ENCODE peak calls at places on chromosome 21, in ten cellular contexts. I is IMR-90, Y is fibroblast of lung, A is HepG2, W is K562, U is hepatocyte, S is OCI-LY7, G is GM23248, P is neural progenitor cell, Q is GM23338. H is an unnamed sample. For H4K20me1, the result is how much of the 10 kb centered on the place peaks cover.

GRCh38 chr21:41965447-41966340 is 11.9 kb upstream of the C2CD2 start:
- DNase-seq in I (no peak), Y (no peak), A (no peak), W (no peak), U (no peak), S (no peak), G (no peak), P (no peak), Q (no peak), H (no peak)

GRCh38 chr21:42003051-42003461 is 7.1 kb downstream of the ZBTB21 start:
- DNase-seq in I (peak), Y (no peak), A (no peak), W (no peak), U (no peak), S (no peak), G (peak), P (no peak), Q (no peak), H (no peak)

GRCh38 chr21:19683492-19683891 is 1279.9 kb upstream of the TMPRSS15 start:
- DNase-seq in I (no peak), Y (no peak), A (no peak), W (no peak), U (no peak), S (no peak), G (no peak), P (no peak), Q (no peak), H (no peak)

GRCh38 chr21:41877901-41878830 is 978 bp downstream of the PRDM15 start:
- DNase-seq in I (peak), Y (peak), A (no peak), W (peak), U (peak), S (peak), G (peak), P (no peak), Q (peak), H (peak)

GRCh38 chr21:28337319-28337718 is 655.4 kb downstream of the LTN1 start:
- DNase-seq in I (peak), Y (peak), A (peak), W (no peak), U (peak), S (peak), G (peak), P (peak), Q (peak), H (peak)

GRCh38 chr21:41631564-41632461 is 123.9 kb upstream of the TMPRSS2 start:
- DNase-seq in I (no peak), Y (peak), A (no peak), W (no peak), U (peak), S (no peak), G (peak), P (no peak), Q (no peak), H (no peak)

GRCh38 chr21:21046063-21046462 is 47.9 kb downstream of the NCAM2 start:
- DNase-seq in I (no peak), Y (no peak), A (no peak), W (no peak), U (no peak), S (no peak), G (no peak), P (no peak), Q (peak), H (no peak)

GRCh38 chr21:35427320-35428040 is 378.4 kb upstream of the RUNX1 start:
- DNase-seq in I (no peak), Y (no peak), A (no peak), W (no peak), U (no peak), S (no peak), G (peak), P (no peak), Q (no peak), H (no peak)

GRCh38 chr21:42341776-42342542 is 8.8 kb downstream of the TFF2 start:
- DNase-seq in I (no peak), Y (no peak), A (no peak), W (no peak), U (no peak), S (no peak), G (no peak), P (no peak), Q (no peak), H (no peak)

GRCh38 chr21:46556802-46557201 is 48.1 kb downstream of the S100B start:
- DNase-seq in I (no peak), Y (no peak), A (no peak), W (no peak), U (no peak), S (no peak), G (no peak), P (no peak), Q (no peak), H (no peak)

GRCh38 chr21:21102874-21103273 is 104.7 kb downstream of the NCAM2 start:
- DNase-seq in I (no peak), Y (no peak), A (no peak), W (no peak), U (no peak), S (no peak), G (no peak), P (no peak), Q (no peak), H (no peak)

GRCh38 chr21:31781737-31782136 is 49.8 kb upstream of the SCAF4 start:
- DNase-seq in I (peak), Y (peak), A (no peak), W (no peak), U (peak), S (no peak), G (peak), P (no peak), Q (no peak), H (no peak)

GRCh38 chr21:42300045-42300583 is 15.1 kb downstream of the TFF3 start:
- DNase-seq in I (no peak), Y (no peak), A (no peak), W (no peak), U (no peak), S (no peak), G (no peak), P (no peak), Q (no peak), H (no peak)

GRCh38 chr21:42193721-42194120 is 25.2 kb upstream of the ABCG1 start:
- DNase-seq in I (no peak), Y (no peak), A (no peak), W (no peak), U (no peak), S (no peak), G (no peak), P (no peak), Q (no peak), H (no peak)

GRCh38 chr21:32929633-32930038 is 96.1 kb upstream of the OLIG2 start:
- DNase-seq in I (no peak), Y (no peak), A (no peak), W (no peak), U (no peak), S (no peak), G (no peak), P (no peak), Q (no peak), H (no peak)

GRCh38 chr21:40886931-40887330 is 40.0 kb upstream of the DSCAM start:
- DNase-seq in I (no peak), Y (no peak), A (no peak), W (no peak), U (no peak), S (no peak), G (no peak), P (no peak), Q (no peak), H (no peak)

GRCh38 chr21:42239973-42240372 is 21.0 kb downstream of the ABCG1 start:
- DNase-seq in I (no peak), Y (no peak), A (no peak), W (no peak), U (no peak), S (peak), G (no peak), P (no peak), Q (no peak), H (no peak)

GRCh38 chr21:32240708-32241433 is 38.0 kb downstream of the MIS18A start:
- DNase-seq in I (peak), Y (peak), A (no peak), W (no peak), U (no peak), S (no peak), G (no peak), P (no peak), Q (no peak), H (no peak)

GRCh38 chr21:18801468-18801867 is 397.9 kb upstream of the TMPRSS15 start:
- DNase-seq in I (no peak), Y (no peak), A (no peak), W (no peak), U (peak), S (no peak), G (no peak), P (no peak), Q (peak), H (peak)

GRCh38 chr21:30446969-30447368 is 6.9 kb downstream of the KRTAP15-1 start:
- DNase-seq in I (no peak), Y (no peak), A (no peak), W (no peak), U (no peak), S (no peak), G (no peak), P (no peak), Q (no peak), H (no peak)

GRCh38 chr21:46390603-46391545 is 66.9 kb downstream of the PCNT start:
- DNase-seq in I (no peak), Y (no peak), A (no peak), W (no peak), U (no peak), S (no peak), G (no peak), P (no peak), Q (no peak), H (no peak)

GRCh38 chr21:29091032-29091431 is 17.6 kb upstream of the CCT8 start:
- DNase-seq in I (peak), Y (peak), A (no peak), W (no peak), U (no peak), S (no peak), G (peak), P (no peak), Q (no peak), H (no peak)

GRCh38 chr21:32597205-32597604 is 11.9 kb upstream of the TCP10L start:
- DNase-seq in I (peak), Y (peak), A (peak), W (no peak), U (no peak), S (no peak), G (peak), P (no peak), Q (no peak), H (no peak)

GRCh38 chr21:16588433-16588860 is 858.7 kb downstream of the USP25 start:
- DNase-seq in I (peak), Y (peak), A (no peak), W (no peak), U (peak), S (no peak), G (peak), P (peak), Q (peak), H (peak)

GRCh38 chr21:25589905-25590304 is 17.4 kb downstream of the MRPL39 start:
- DNase-seq in I (no peak), Y (no peak), A (no peak), W (no peak), U (no peak), S (no peak), G (no peak), P (no peak), Q (no peak), H (no peak)

GRCh38 chr21:25735221-25735894 is 586 bp downstream of the GABPA start:
- DNase-seq in I (peak), Y (peak), A (peak), W (peak), U (peak), S (peak), G (peak), P (peak), Q (peak), H (peak)

GRCh38 chr21:14457762-14458161 is 74.8 kb upstream of the HSPA13 start:
- DNase-seq in I (no peak), Y (no peak), A (no peak), W (no peak), U (no peak), S (no peak), G (no peak), P (no peak), Q (no peak), H (no peak)

GRCh38 chr21:42154237-42155044 is 64.5 kb upstream of the ABCG1 start:
- DNase-seq in I (no peak), Y (no peak), A (no peak), W (no peak), U (no peak), S (no peak), G (no peak), P (no peak), Q (no peak), H (no peak)

GRCh38 chr21:46551636-46552241 is 53.1 kb downstream of the S100B start:
- DNase-seq in I (no peak), Y (no peak), A (no peak), W (no peak), U (no peak), S (peak), G (no peak), P (no peak), Q (peak), H (no peak)

GRCh38 chr21:15947707-15948106 is 217.9 kb downstream of the USP25 start:
- DNase-seq in I (no peak), Y (no peak), A (no peak), W (no peak), U (no peak), S (no peak), G (no peak), P (no peak), Q (no peak), H (no peak)

GRCh38 chr21:42463861-42464515 is 32.0 kb downstream of the RSPH1 start:
- DNase-seq in I (peak), Y (peak), A (peak), W (no peak), U (no peak), S (peak), G (peak), P (no peak), Q (peak), H (no peak)

GRCh38 chr21:35226302-35226701 is 177.2 kb upstream of the RUNX1 start:
- DNase-seq in I (peak), Y (peak), A (peak), W (no peak), U (no peak), S (no peak), G (peak), P (peak), Q (no peak), H (no peak)

GRCh38 chr21:19607983-19608668 is 1204.5 kb upstream of the TMPRSS15 start:
- DNase-seq in I (no peak), Y (no peak), A (no peak), W (no peak), U (peak), S (no peak), G (no peak), P (peak), Q (peak), H (no peak)

GRCh38 chr21:32921632-32922230 is 104.0 kb upstream of the OLIG2 start:
- DNase-seq in I (peak), Y (peak), A (no peak), W (peak), U (no peak), S (peak), G (peak), P (peak), Q (peak), H (no peak)

GRCh38 chr21:24045775-24046215 is 1561.5 kb downstream of the MRPL39 start:
- DNase-seq in I (peak), Y (peak), A (no peak), W (no peak), U (peak), S (no peak), G (peak), P (peak), Q (peak), H (peak)

GRCh38 chr21:41583274-41583790 is 75.4 kb upstream of the TMPRSS2 start:
- DNase-seq in I (peak), Y (no peak), A (peak), W (no peak), U (peak), S (no peak), G (no peak), P (no peak), Q (no peak), H (no peak)

DNA sequence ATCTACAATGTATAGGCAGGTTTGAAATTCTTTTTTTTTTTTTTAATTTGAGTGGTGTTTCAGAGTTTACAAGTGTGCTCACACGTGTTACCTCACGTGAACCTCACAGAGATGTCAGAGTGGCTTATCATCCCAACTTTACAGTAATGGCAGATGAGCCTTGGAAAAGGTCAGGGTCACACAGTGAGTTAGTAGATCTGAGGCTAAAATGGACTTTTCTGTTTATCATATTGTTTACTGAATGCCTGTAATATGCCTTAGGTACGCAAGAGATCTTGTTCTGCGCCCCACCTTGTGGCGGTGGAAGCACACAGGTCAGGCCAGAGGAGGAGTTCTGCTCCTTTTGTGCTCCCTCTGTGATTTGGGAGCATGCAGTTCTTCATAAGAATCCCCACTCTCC is 80.0 kb downstream of the DYRK1A start:
- DNase-seq in I (no peak), Y (no peak), A (no peak), W (no peak), U (no peak), S (no peak), G (no peak), P (peak), Q (peak), H (no peak)
- H4K20me1 ChIP-seq in I (half or more), Y (under half), A (under half), W (half or more), U (half or more), S (under half), G (under half), P (half or more), Q (half or more), H (half or more)

DNA sequence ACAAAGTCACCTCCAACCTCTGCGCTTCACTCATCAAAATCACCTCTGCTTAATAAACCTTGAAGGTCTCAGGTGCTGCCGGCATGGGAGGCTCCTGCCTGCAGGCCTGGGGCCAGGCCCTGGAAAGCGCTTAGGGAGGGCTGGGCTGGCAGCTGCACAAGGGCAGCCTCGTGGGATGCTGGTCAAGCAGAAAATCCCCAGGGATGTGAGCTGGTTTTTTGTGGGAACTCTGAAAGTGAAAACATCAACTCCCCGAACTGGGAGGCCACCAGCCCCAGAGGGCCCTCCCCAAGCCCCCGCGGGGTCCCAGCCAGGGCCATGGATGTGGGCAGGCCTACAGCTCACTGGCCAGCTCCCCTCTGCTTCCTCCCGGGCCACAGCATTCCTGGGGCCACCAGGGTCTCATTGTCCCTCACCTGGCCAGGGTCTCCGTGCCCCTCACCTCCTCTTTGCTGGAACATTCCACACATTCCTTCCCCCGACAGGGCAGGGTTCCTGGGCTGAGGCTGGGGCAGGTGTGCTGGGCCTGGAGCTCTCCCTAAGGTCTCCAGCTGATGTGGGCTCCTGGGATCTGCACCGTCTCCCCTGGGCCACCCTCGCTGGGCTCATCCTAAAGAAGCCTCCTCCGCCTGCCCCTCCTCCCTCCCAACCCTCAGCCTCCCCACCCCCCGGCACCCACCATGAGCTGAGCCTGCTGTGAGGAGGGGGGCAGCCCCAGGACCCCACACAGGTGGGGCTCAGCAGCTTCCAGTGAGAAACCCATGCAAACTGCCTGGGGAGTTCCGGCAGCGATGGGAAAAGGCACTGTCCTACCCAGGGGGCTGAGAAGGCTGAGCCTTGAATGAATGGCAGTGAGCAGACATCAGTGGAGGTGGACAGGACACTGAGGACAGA is 36.0 kb upstream of the POFUT2 start:
- DNase-seq in I (peak), Y (peak), A (no peak), W (no peak), U (no peak), S (no peak), G (peak), P (no peak), Q (peak), H (no peak)
- H4K20me1 ChIP-seq in I (under half), Y (under half), A (under half), W (under half), U (under half), S (under half), G (under half), P (under half), Q (under half), H (under half)

GRCh38 chr21:44441041-44441400 is 14.3 kb upstream of the LRRC3 start:
- DNase-seq in I (no peak), Y (no peak), A (no peak), W (no peak), U (no peak), S (no peak), G (no peak), P (no peak), Q (no peak), H (no peak)
- H4K20me1 ChIP-seq in I (under half), Y (under half), A (under half), W (under half), U (under half), S (under half), G (under half), P (under half), Q (under half), H (under half)

DNA sequence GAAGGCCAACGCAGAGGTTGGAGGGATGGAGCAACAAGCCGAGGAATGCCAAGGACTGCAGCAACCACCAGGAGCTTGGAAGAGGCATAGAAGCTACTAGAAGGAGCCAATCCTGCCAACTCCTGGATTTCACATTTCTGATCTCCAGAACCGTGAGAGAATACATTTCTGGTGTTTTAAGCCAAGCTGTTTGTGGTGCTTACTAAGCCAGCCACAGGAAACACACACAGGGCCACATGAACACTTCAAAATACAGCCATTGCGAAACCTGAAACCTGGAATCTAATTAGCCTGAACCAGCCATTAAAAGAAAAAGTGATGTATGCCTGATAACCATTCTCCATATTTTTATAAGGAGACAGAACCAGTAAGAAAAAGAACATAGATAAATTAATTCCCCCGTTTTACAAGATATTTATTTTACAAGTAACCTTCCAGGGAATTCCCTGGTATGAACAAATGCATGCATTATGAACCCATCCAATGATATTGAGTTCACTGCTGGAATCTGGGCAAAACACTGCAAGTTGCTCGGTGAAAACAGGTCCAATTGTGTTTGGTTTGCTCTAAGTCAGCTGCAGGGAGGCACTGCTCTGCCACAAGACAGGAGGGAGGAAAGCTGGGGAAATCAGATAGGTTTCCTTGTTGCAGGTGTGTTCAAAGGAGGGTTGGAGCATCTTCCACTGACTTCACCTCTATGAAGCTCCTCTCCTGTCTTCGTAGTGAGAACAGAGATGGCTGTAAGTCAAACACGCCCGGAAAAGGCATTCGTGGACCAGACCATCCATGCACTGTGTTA is 70.2 kb downstream of the ETS2 start:
- DNase-seq in I (peak), Y (peak), A (no peak), W (no peak), U (no peak), S (no peak), G (peak), P (no peak), Q (no peak), H (no peak)
- H4K20me1 ChIP-seq in I (under half), Y (under half), A (under half), W (under half), U (under half), S (under half), G (under half), P (under half), Q (under half), H (under half)

GRCh38 chr21:44261675-44262295 is at the start of gene DNMT3L:
- DNase-seq in I (no peak), Y (no peak), A (no peak), W (peak), U (peak), S (no peak), G (no peak), P (no peak), Q (no peak), H (no peak)

GRCh38 chr21:44263768-44264167 is 2.1 kb upstream of the DNMT3L start:
- DNase-seq in I (no peak), Y (no peak), A (no peak), W (no peak), U (no peak), S (no peak), G (no peak), P (peak), Q (no peak), H (no peak)

GRCh38 chr21:44262338-44263048 is 796 bp upstream of the DNMT3L start:
- DNase-seq in I (no peak), Y (no peak), A (no peak), W (no peak), U (peak), S (no peak), G (no peak), P (no peak), Q (no peak), H (no peak)

GRCh38 chr21:44261191-44261631 is 486 bp downstream of the DNMT3L start:
- DNase-seq in I (no peak), Y (no peak), A (no peak), W (no peak), U (no peak), S (no peak), G (no peak), P (no peak), Q (no peak), H (no peak)

GRCh38 chr21:44263221-44263671 is 1.5 kb upstream of the DNMT3L start:
- DNase-seq in I (no peak), Y (no peak), A (no peak), W (no peak), U (no peak), S (no peak), G (no peak), P (peak), Q (peak), H (no peak)
- H4K20me1 ChIP-seq in I (under half), Y (under half), A (under half), W (under half), U (under half), S (under half), G (under half), P (under half), Q (under half), H (under half)